ENCODE peak calls at places on chromosomes 12 and 14, in five cellular contexts. One of them, this sample, is unnamed.

GRCh38 chr14:95256011-95256775 is 63.5 kb downstream of the CLMN start:
- DNase-seq in HCT116: no peak
- DNase-seq in heart left ventricle: no peak
- DNase-seq in sigmoid colon: no peak
- DNase-seq in upper lobe of right lung: no peak
- DNase-seq in this sample: no peak

GRCh38 chr12:43381879-43382278 is 170.1 kb downstream of the ADAMTS20 start:
- DNase-seq in HCT116: no peak
- DNase-seq in heart left ventricle: no peak
- DNase-seq in sigmoid colon: no peak
- DNase-seq in upper lobe of right lung: no peak
- DNase-seq in this sample: no peak

GRCh38 chr12:109888179-109889020 is 8.1 kb upstream of the GLTP start:
- DNase-seq in HCT116: peak; percentile 50
- DNase-seq in heart left ventricle: no peak
- DNase-seq in sigmoid colon: no peak
- DNase-seq in upper lobe of right lung: no peak
- DNase-seq in this sample: no peak

GRCh38 chr14:38836539-38836938 is 266.5 kb downstream of the SEC23A start:
- DNase-seq in HCT116: no peak
- DNase-seq in heart left ventricle: no peak
- DNase-seq in sigmoid colon: no peak
- DNase-seq in upper lobe of right lung: no peak
- DNase-seq in this sample: no peak

GRCh38 chr14:89137514-89138163 is 279.4 kb downstream of the FOXN3 start:
- DNase-seq in HCT116: peak; percentile 70
- DNase-seq in heart left ventricle: peak; percentile 12
- DNase-seq in sigmoid colon: no peak
- DNase-seq in upper lobe of right lung: peak; percentile 88
- DNase-seq in this sample: no peak

GRCh38 chr12:4379410-4379809 is at the start of gene FGF23:
- DNase-seq in HCT116: no peak
- DNase-seq in heart left ventricle: no peak
- DNase-seq in sigmoid colon: no peak
- DNase-seq in upper lobe of right lung: no peak
- DNase-seq in this sample: peak; percentile 89

GRCh38 chr14:68771631-68772030 is 21.2 kb downstream of the ZFP36L1 start:
- DNase-seq in HCT116: no peak
- DNase-seq in heart left ventricle: peak; percentile 79
- DNase-seq in sigmoid colon: peak; percentile 63
- DNase-seq in upper lobe of right lung: peak; percentile 44
- DNase-seq in this sample: no peak

GRCh38 chr14:49861923-49862673 is 9.5 kb upstream of the NEMF start:
- DNase-seq in HCT116: peak; percentile 82
- DNase-seq in heart left ventricle: peak; percentile 86
- DNase-seq in sigmoid colon: peak; percentile 95
- DNase-seq in upper lobe of right lung: peak; percentile 84
- DNase-seq in this sample: peak; percentile 88

GRCh38 chr14:21449899-21450216 is 6.1 kb downstream of the CHD8 start:
- DNase-seq in HCT116: no peak
- DNase-seq in heart left ventricle: no peak
- DNase-seq in sigmoid colon: no peak
- DNase-seq in upper lobe of right lung: no peak
- DNase-seq in this sample: no peak

GRCh38 chr12:47767197-47767724 is 5.8 kb upstream of the SLC48A1 start:
- DNase-seq in HCT116: peak; percentile 52
- DNase-seq in heart left ventricle: no peak
- DNase-seq in sigmoid colon: no peak
- DNase-seq in upper lobe of right lung: no peak
- DNase-seq in this sample: peak; percentile 57

GRCh38 chr12:129563266-129563665 is 340.6 kb downstream of the TMEM132D start:
- DNase-seq in HCT116: no peak
- DNase-seq in heart left ventricle: no peak
- DNase-seq in sigmoid colon: no peak
- DNase-seq in upper lobe of right lung: no peak
- DNase-seq in this sample: no peak

GRCh38 chr14:22311625-22312024 is 277.4 kb downstream of the DAD1 start:
- DNase-seq in HCT116: no peak
- DNase-seq in heart left ventricle: no peak
- DNase-seq in sigmoid colon: no peak
- DNase-seq in upper lobe of right lung: no peak
- DNase-seq in this sample: no peak

GRCh38 chr12:31582155-31582554 is 8.8 kb downstream of the DENND5B start:
- DNase-seq in HCT116: no peak
- DNase-seq in heart left ventricle: no peak
- DNase-seq in sigmoid colon: no peak
- DNase-seq in upper lobe of right lung: no peak
- DNase-seq in this sample: no peak

GRCh38 chr12:79690606-79691298 is at the start of gene PAWR:
- DNase-seq in HCT116: peak; percentile 70
- DNase-seq in heart left ventricle: peak; percentile 58
- DNase-seq in sigmoid colon: peak; percentile 71
- DNase-seq in upper lobe of right lung: peak; percentile 89
- DNase-seq in this sample: peak; percentile 76

GRCh38 chr12:107331471-107331870 is 238.1 kb upstream of the CRY1 start:
- DNase-seq in HCT116: no peak
- DNase-seq in heart left ventricle: no peak
- DNase-seq in sigmoid colon: no peak
- DNase-seq in upper lobe of right lung: no peak
- DNase-seq in this sample: no peak

GRCh38 chr14:23638414-23639047 is 2.4 kb downstream of the DHRS2 start:
- DNase-seq in HCT116: no peak
- DNase-seq in heart left ventricle: no peak
- DNase-seq in sigmoid colon: no peak
- DNase-seq in upper lobe of right lung: no peak
- DNase-seq in this sample: no peak

GRCh38 chr14:26730929-26731618 is 133.2 kb upstream of the NOVA1 start:
- DNase-seq in HCT116: no peak
- DNase-seq in heart left ventricle: no peak
- DNase-seq in sigmoid colon: no peak
- DNase-seq in upper lobe of right lung: no peak
- DNase-seq in this sample: peak; percentile 53

GRCh38 chr12:44874981-44875416 is 1.1 kb downstream of the NELL2 start:
- DNase-seq in HCT116: no peak
- DNase-seq in heart left ventricle: no peak
- DNase-seq in sigmoid colon: no peak
- DNase-seq in upper lobe of right lung: no peak
- DNase-seq in this sample: no peak

GRCh38 chr12:43749016-43749415 is 9.6 kb downstream of the PUS7L start:
- DNase-seq in HCT116: no peak
- DNase-seq in heart left ventricle: no peak
- DNase-seq in sigmoid colon: no peak
- DNase-seq in upper lobe of right lung: no peak
- DNase-seq in this sample: no peak

GRCh38 chr12:98449601-98450000 is 65.8 kb upstream of the TMPO start:
- DNase-seq in HCT116: no peak
- DNase-seq in heart left ventricle: no peak
- DNase-seq in sigmoid colon: no peak
- DNase-seq in upper lobe of right lung: no peak
- DNase-seq in this sample: no peak

GRCh38 chr12:64077922-64078321 is 144.2 kb downstream of the KICS2 start:
- DNase-seq in HCT116: no peak
- DNase-seq in heart left ventricle: no peak
- DNase-seq in sigmoid colon: no peak
- DNase-seq in upper lobe of right lung: no peak
- DNase-seq in this sample: no peak

GRCh38 chr14:104782823-104783170 is 12.8 kb downstream of the AKT1 start:
- DNase-seq in HCT116: no peak
- DNase-seq in heart left ventricle: no peak
- DNase-seq in sigmoid colon: no peak
- DNase-seq in upper lobe of right lung: no peak
- DNase-seq in this sample: no peak

GRCh38 chr12:127485528-127485927 is 781.4 kb upstream of the TMEM132C start:
- DNase-seq in HCT116: no peak
- DNase-seq in heart left ventricle: no peak
- DNase-seq in sigmoid colon: no peak
- DNase-seq in upper lobe of right lung: no peak
- DNase-seq in this sample: no peak

GRCh38 chr12:50196537-50196936 is 29.4 kb upstream of the CERS5 start:
- DNase-seq in HCT116: no peak
- DNase-seq in heart left ventricle: no peak
- DNase-seq in sigmoid colon: no peak
- DNase-seq in upper lobe of right lung: no peak
- DNase-seq in this sample: no peak

GRCh38 chr12:64621257-64621942 is 11.1 kb downstream of the RASSF3 start:
- DNase-seq in HCT116: no peak
- DNase-seq in heart left ventricle: no peak
- DNase-seq in sigmoid colon: no peak
- DNase-seq in upper lobe of right lung: no peak
- DNase-seq in this sample: no peak

GRCh38 chr12:74021937-74022336 is 515.7 kb upstream of the ATXN7L3B start:
- DNase-seq in HCT116: peak; percentile 68
- DNase-seq in heart left ventricle: peak; percentile 13
- DNase-seq in sigmoid colon: no peak
- DNase-seq in upper lobe of right lung: no peak
- DNase-seq in this sample: peak; percentile 35

GRCh38 chr12:124500232-124501079 is 67.0 kb downstream of the NCOR2 start:
- DNase-seq in HCT116: no peak
- DNase-seq in heart left ventricle: no peak
- DNase-seq in sigmoid colon: no peak
- DNase-seq in upper lobe of right lung: no peak
- DNase-seq in this sample: peak; percentile 77

GRCh38 chr12:5432011-5432400 is at the start of gene NTF3:
- DNase-seq in HCT116: no peak
- DNase-seq in heart left ventricle: no peak
- DNase-seq in sigmoid colon: no peak
- DNase-seq in upper lobe of right lung: no peak
- DNase-seq in this sample: peak; percentile 72

GRCh38 chr12:5430639-5431603 is 987 bp upstream of the NTF3 start:
- DNase-seq in HCT116: no peak
- DNase-seq in heart left ventricle: no peak
- DNase-seq in sigmoid colon: no peak
- DNase-seq in upper lobe of right lung: no peak
- DNase-seq in this sample: no peak

GRCh38 chr12:5429741-5430557 is 2.0 kb upstream of the NTF3 start:
- DNase-seq in HCT116: no peak
- DNase-seq in heart left ventricle: no peak
- DNase-seq in sigmoid colon: no peak
- DNase-seq in upper lobe of right lung: no peak
- DNase-seq in this sample: no peak

GRCh38 chr12:5433081-5433839 is 1.4 kb downstream of the NTF3 start:
- DNase-seq in HCT116: no peak
- DNase-seq in heart left ventricle: no peak
- DNase-seq in sigmoid colon: no peak
- DNase-seq in upper lobe of right lung: no peak
- DNase-seq in this sample: no peak

DNA sequence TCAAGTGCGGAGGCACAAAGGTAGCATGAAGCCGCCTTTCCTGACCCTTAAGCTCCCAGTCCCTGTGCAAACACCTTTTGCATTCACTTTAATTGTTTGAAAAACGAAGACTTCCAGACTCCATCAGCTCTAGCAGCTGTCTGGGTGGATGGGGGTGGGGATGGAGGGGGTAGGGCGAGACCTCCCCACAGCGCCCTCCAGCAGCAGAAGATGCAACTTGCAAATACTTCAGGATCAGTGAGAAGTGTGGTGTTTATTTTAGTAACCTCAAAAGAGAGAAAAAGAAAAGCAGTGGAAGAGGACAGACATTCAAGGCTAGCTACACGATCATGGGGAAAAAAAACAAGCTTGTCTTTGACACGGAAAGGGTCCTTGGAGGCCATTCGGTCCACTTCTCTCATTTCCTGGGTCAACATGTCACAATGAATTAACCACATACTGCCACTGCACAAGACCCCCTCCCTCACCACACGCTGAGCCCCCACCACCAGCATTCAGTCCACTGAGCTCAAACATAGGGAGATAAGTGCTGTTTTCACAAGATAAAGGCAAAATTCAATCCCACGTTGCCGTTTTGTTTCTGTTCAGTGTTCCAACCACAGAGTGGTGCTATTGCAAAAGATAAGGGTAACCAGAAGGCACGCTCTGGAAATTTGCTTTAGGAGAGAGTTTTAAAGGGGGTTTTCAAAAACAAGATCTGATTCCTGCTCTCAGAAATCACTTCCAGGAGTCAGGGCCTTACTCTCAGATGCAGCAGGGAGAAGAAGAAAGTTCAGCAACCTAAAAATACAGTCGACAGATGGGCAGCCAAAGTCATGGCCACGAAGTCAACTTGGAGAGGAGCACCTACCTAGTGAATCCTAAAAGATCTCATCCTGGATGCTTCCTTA is 3.3 kb upstream of the NTF3 start:
- DNase-seq in HCT116: no peak
- DNase-seq in heart left ventricle: no peak
- DNase-seq in sigmoid colon: no peak
- DNase-seq in upper lobe of right lung: no peak
- DNase-seq in this sample: peak; percentile 62
- TF ChIP-seq CTCF in HCT116: peak; percentile 43
- TF ChIP-seq CTCF in heart left ventricle: peak; percentile 46
- TF ChIP-seq CTCF in sigmoid colon: peak; percentile 16
- TF ChIP-seq CTCF in upper lobe of right lung: peak; percentile 47
- TF ChIP-seq CTCF in this sample: peak; percentile 51

DNA sequence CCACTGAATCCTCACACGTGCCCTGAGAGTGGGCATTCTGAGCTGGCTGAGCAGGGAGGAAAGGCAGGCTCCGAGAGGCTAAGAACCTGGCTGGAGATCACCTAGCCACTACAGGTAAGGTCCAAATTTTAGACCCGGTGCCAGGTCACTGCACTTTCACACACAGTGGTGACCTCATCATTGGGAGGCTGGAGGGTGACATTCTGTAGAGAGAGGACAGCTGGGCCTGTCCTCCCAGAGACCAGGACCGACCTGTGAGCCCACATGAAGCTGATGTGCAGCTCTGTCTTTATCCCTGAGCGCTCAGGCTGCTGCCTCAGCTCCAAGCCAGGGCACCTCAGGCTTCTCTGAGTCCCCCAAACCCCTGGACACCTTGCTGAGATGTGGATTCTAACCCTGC is 4.1 kb downstream of the TTC7B start:
- DNase-seq in HCT116: no peak
- DNase-seq in heart left ventricle: no peak
- DNase-seq in sigmoid colon: no peak
- DNase-seq in upper lobe of right lung: no peak
- DNase-seq in this sample: no peak
- H3K4me1 ChIP-seq in HCT116: no peaks in the 10 kb centered on the region
- H3K4me1 ChIP-seq in heart left ventricle: peaks cover 59% of the 10 kb centered on the region
- H3K4me1 ChIP-seq in sigmoid colon: peaks cover 49% of the 10 kb centered on the region
- H3K4me1 ChIP-seq in upper lobe of right lung: peaks cover 7% of the 10 kb centered on the region
- H3K4me1 ChIP-seq in this sample: peaks cover 18% of the 10 kb centered on the region

DNA sequence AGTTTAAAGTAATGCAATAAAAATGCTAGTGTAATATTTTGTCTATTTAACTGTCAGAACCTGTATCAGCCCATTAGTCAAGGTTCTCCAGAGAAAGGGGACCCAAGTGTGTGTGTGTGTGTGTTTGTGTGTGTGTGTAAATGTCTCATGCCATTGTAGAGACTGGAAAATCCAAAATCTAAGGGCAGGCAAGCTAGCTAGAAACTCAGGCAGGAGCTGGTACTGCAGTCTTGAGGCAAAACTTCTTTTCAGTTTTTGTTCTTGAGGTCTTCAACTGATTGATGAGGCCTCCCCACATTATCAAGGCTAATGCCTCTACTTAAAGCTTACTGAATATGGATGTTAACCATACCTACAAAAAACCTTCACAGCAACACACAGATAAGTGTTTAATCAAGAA is 126.7 kb downstream of the PRKD1 start:
- DNase-seq in HCT116: no peak
- DNase-seq in heart left ventricle: no peak
- DNase-seq in sigmoid colon: no peak
- DNase-seq in upper lobe of right lung: no peak
- DNase-seq in this sample: no peak
- H3K27me3 ChIP-seq in HCT116: no peaks in the 10 kb centered on the region
- H3K27me3 ChIP-seq in heart left ventricle: no peaks in the 10 kb centered on the region
- H3K27me3 ChIP-seq in sigmoid colon: no peaks in the 10 kb centered on the region
- H3K27me3 ChIP-seq in upper lobe of right lung: no peaks in the 10 kb centered on the region
- H3K27me3 ChIP-seq in this sample: no peaks in the 10 kb centered on the region

GRCh38 chr14:54659365-54659764 is 92.4 kb downstream of the SAMD4A start:
- DNase-seq in HCT116: no peak
- DNase-seq in heart left ventricle: no peak
- DNase-seq in sigmoid colon: no peak
- DNase-seq in upper lobe of right lung: no peak
- DNase-seq in this sample: no peak
- TF ChIP-seq CTCF in HCT116: no peak
- TF ChIP-seq CTCF in heart left ventricle: no peak
- TF ChIP-seq CTCF in sigmoid colon: no peak
- TF ChIP-seq CTCF in upper lobe of right lung: no peak
- TF ChIP-seq CTCF in this sample: no peak

This sample was measured in cardiac muscle cell.